ENCODE peak calls at places on chromosomes 2 and 18, in eight cellular contexts. F is stimulated activated naive B cell treated with anti-CD40 and anti-IgM and Interleukin-4, amounts not matched to agents 10 μg/mL and 1 μg/mL and 100 μg/mL, for 72 hours; H is NCI-H748 treated with DMSO at 0.1 percent for 48 hours; K is activated CD4-positive, CD25-positive, alpha-beta regulatory T cell; O is A172; E is body of pancreas; Y is Kasumi-1; D is AG08396. M is an unnamed sample.

GRCh38 chr2:241314181-241314932 is 1.1 kb downstream of the HDLBP start:
- DNase-seq in F (no peak), H (no peak), K (no peak), O (peak), E (no peak), Y (peak), D (no peak), M (peak)

GRCh38 chr2:191032588-191033429 is 18.8 kb upstream of the STAT1 start:
- DNase-seq in F (no peak), H (no peak), K (no peak), O (no peak), E (no peak), Y (no peak), D (no peak), M (no peak)

GRCh38 chr2:39731546-39731945 is 47.5 kb downstream of the THUMPD2 start:
- DNase-seq in F (no peak), H (no peak), K (no peak), O (no peak), E (no peak), Y (no peak), D (no peak), M (no peak)

GRCh38 chr2:55047677-55048299 is 2.5 kb downstream of the RTN4 start:
- DNase-seq in F (no peak), H (no peak), K (no peak), O (peak), E (peak), Y (peak), D (no peak), M (peak)

GRCh38 chr2:24489942-24490673 is 946 bp upstream of the NCOA1 start:
- DNase-seq in F (no peak), H (peak), K (no peak), O (peak), E (peak), Y (no peak), D (peak), M (no peak)

GRCh38 chr18:40877096-40877495 is 1077.9 kb upstream of the PIK3C3 start:
- DNase-seq in F (no peak), H (no peak), K (no peak), O (peak), E (no peak), Y (no peak), D (no peak), M (no peak)

GRCh38 chr2:228268756-228269155 is 87.3 kb upstream of the SPHKAP start:
- DNase-seq in F (no peak), H (no peak), K (no peak), O (no peak), E (no peak), Y (no peak), D (no peak), M (no peak)

GRCh38 chr2:36455788-36456187 is 100.2 kb downstream of the CRIM1 start:
- DNase-seq in F (no peak), H (no peak), K (no peak), O (peak), E (no peak), Y (no peak), D (no peak), M (no peak)

GRCh38 chr2:1497122-1497611 is 83.9 kb downstream of the TPO start:
- DNase-seq in F (no peak), H (no peak), K (no peak), O (no peak), E (no peak), Y (no peak), D (no peak), M (no peak)

GRCh38 chr2:162118166-162119031 is 33.6 kb downstream of the GCG start:
- DNase-seq in F (no peak), H (no peak), K (no peak), O (peak), E (no peak), Y (no peak), D (peak), M (no peak)

GRCh38 chr2:240962371-240963064 is 35.9 kb upstream of the SNED1 start:
- DNase-seq in F (no peak), H (peak), K (no peak), O (no peak), E (peak), Y (no peak), D (no peak), M (no peak)

GRCh38 chr2:73685770-73686438 is 43.7 kb upstream of the NAT8 start:
- DNase-seq in F (no peak), H (no peak), K (no peak), O (peak), E (peak), Y (no peak), D (peak), M (no peak)

GRCh38 chr2:35081001-35081628 is 1274.5 kb upstream of the CRIM1 start:
- DNase-seq in F (no peak), H (no peak), K (no peak), O (peak), E (no peak), Y (no peak), D (no peak), M (no peak)

GRCh38 chr2:155203187-155203586 is 504.7 kb downstream of the KCNJ3 start:
- DNase-seq in F (no peak), H (no peak), K (no peak), O (no peak), E (no peak), Y (peak), D (no peak), M (no peak)

GRCh38 chr2:14633031-14633430 is 514 bp downstream of the LRATD1 start:
- DNase-seq in F (no peak), H (peak), K (no peak), O (no peak), E (peak), Y (no peak), D (peak), M (no peak)

GRCh38 chr2:63186331-63186730 is 135.7 kb downstream of the OTX1 start:
- DNase-seq in F (no peak), H (no peak), K (no peak), O (no peak), E (no peak), Y (no peak), D (no peak), M (no peak)

GRCh38 chr18:34624551-34624950 is 85.5 kb upstream of the DTNA start:
- DNase-seq in F (no peak), H (peak), K (no peak), O (peak), E (no peak), Y (no peak), D (no peak), M (no peak)

GRCh38 chr18:79136742-79137141 is 67.5 kb downstream of the ATP9B start:
- DNase-seq in F (no peak), H (no peak), K (no peak), O (peak), E (no peak), Y (no peak), D (no peak), M (no peak)

GRCh38 chr18:37420315-37420880 is 145.2 kb downstream of the CELF4 start:
- DNase-seq in F (no peak), H (no peak), K (no peak), O (peak), E (no peak), Y (no peak), D (no peak), M (no peak)

GRCh38 chr2:185279999-185280398 is 458.6 kb upstream of the FSIP2 start:
- DNase-seq in F (no peak), H (no peak), K (no peak), O (peak), E (no peak), Y (peak), D (no peak), M (no peak)

GRCh38 chr2:233479616-233480489 is 86.7 kb downstream of the USP40 start:
- DNase-seq in F (no peak), H (no peak), K (no peak), O (no peak), E (no peak), Y (no peak), D (peak), M (no peak)

GRCh38 chr2:26652361-26653041 is 11.3 kb upstream of the CIB4 start:
- DNase-seq in F (no peak), H (no peak), K (no peak), O (no peak), E (no peak), Y (no peak), D (peak), M (no peak)